ENCODE peak calls at places on chromosomes 4 and X, in five cellular contexts. S, U, E, H and I are unnamed samples. For H3K27me3, the result is how much of the 10 kb centered on the place peaks cover.

GRCh38 chr4:92231511-92231910 is 72.3 kb upstream of the GRID2 start:
- DNase-seq in U (no peak), S (no peak), E (no peak), H (no peak), I (no peak)

GRCh38 chr4:184616633-184617471 is 32.4 kb downstream of the CASP3 start:
- DNase-seq in E (no peak), S (peak), U (no peak), H (no peak), I (no peak)

GRCh38 chrX:78693547-78693946 is 34.4 kb upstream of the RTL3 start:
- DNase-seq in H (no peak), U (no peak), E (no peak), S (no peak), I (no peak)

GRCh38 chr4:102139932-102140331 is 205.3 kb downstream of the SLC39A8 start:
- DNase-seq in H (no peak), E (no peak), U (no peak), S (no peak), I (no peak)

GRCh38 chr4:183012862-183013855 is 85.9 kb upstream of the WWC2 start:
- DNase-seq in E (no peak), U (no peak), H (no peak), S (no peak), I (no peak)

GRCh38 chrX:2697306-2697705 is 6.2 kb downstream of the CD99 start:
- DNase-seq in H (no peak), E (no peak), S (no peak), U (no peak), I (no peak)

GRCh38 chr4:74654230-74654681 is 140.1 kb downstream of the BTC start:
- DNase-seq in E (no peak), S (no peak), H (no peak), U (no peak), I (no peak)

GRCh38 chrX:7252013-7252610 is 104.2 kb upstream of the PUDP start:
- DNase-seq in H (no peak), S (peak), U (no peak), E (no peak), I (peak)

GRCh38 chrX:130575831-130576404 is 174.1 kb downstream of the RBMX2 start:
- DNase-seq in U (no peak), E (no peak), H (no peak), S (peak), I (peak)

GRCh38 chrX:9846631-9847030 is 60.4 kb downstream of the SHROOM2 start:
- DNase-seq in H (no peak), U (no peak), E (no peak), S (no peak), I (no peak)

GRCh38 chr4:41696768-41697167 is 51.8 kb downstream of the PHOX2B start:
- DNase-seq in H (no peak), E (no peak), S (no peak), U (no peak), I (no peak)

GRCh38 chr4:102064747-102065442 is 274.4 kb downstream of the BANK1 start:
- DNase-seq in H (no peak), E (no peak), U (no peak), S (no peak), I (no peak)

GRCh38 chr4:187929024-187929423 is 66.5 kb upstream of the ZFP42 start:
- DNase-seq in U (no peak), H (no peak), S (no peak), E (no peak), I (no peak)

GRCh38 chr4:54525602-54526001 is 132.2 kb upstream of the KIT start:
- DNase-seq in H (no peak), S (no peak), U (no peak), E (no peak), I (no peak)

GRCh38 chr4:41709844-41710481 is 38.6 kb downstream of the PHOX2B start:
- DNase-seq in U (no peak), S (no peak), H (no peak), E (no peak), I (no peak)

GRCh38 chrX:13198762-13199064 is 121.1 kb downstream of the ATXN3L start:
- DNase-seq in S (no peak), E (no peak), H (no peak), U (no peak), I (no peak)

GRCh38 chr4:174451897-174452296 is 70.4 kb downstream of the HPGD start:
- DNase-seq in U (no peak), H (no peak), S (no peak), E (no peak), I (no peak)

GRCh38 chrX:37441377-37441776 is 92.2 kb downstream of the PRRG1 start:
- DNase-seq in U (no peak), E (no peak), S (no peak), H (no peak), I (no peak)

GRCh38 chrX:70168238-70169188 is 8.8 kb upstream of the DGAT2L6 start:
- DNase-seq in S (no peak), H (no peak), U (no peak), E (no peak), I (no peak)

GRCh38 chr4:121057466-121057911 is 14.8 kb downstream of the NDNF start:
- DNase-seq in H (no peak), E (no peak), U (no peak), S (no peak), I (no peak)

GRCh38 chr4:122073615-122074014 is 78.5 kb upstream of the BLTP1 start:
- DNase-seq in U (no peak), H (no peak), E (no peak), S (no peak), I (no peak)

GRCh38 chr4:186037692-186038658 is 31.0 kb upstream of the TLR3 start:
- DNase-seq in E (no peak), S (peak), U (no peak), H (no peak), I (no peak)

GRCh38 chrX:39848900-39849299 is 248.9 kb downstream of the BCOR start:
- DNase-seq in H (no peak), E (no peak), S (no peak), U (no peak), I (no peak)

GRCh38 chr4:23789765-23790164 is 100.1 kb downstream of the PPARGC1A start:
- DNase-seq in S (no peak), H (no peak), E (no peak), U (no peak), I (peak)

GRCh38 chr4:3303840-3304715 is 11.3 kb downstream of the RGS12 start:
- DNase-seq in E (no peak), U (no peak), H (peak), S (no peak), I (peak)

GRCh38 chr4:27398911-27399310 is 538.3 kb downstream of the STIM2 start:
- DNase-seq in S (no peak), E (no peak), H (no peak), U (no peak), I (no peak)

GRCh38 chr4:183071222-183071621 is 27.8 kb upstream of the WWC2 start:
- DNase-seq in E (no peak), H (no peak), S (no peak), U (no peak), I (no peak)

GRCh38 chr4:173752610-173753009 is 222.6 kb upstream of the HAND2 start:
- DNase-seq in U (no peak), S (peak), H (peak), E (no peak), I (no peak)

GRCh38 chr4:169626328-169627282 is 6.2 kb downstream of the CLCN3 start:
- DNase-seq in E (no peak), U (no peak), H (no peak), S (no peak), I (no peak)

GRCh38 chrX:152904151-152905080 is 6.5 kb downstream of the ZNF185 start:
- DNase-seq in E (peak), H (no peak), S (no peak), U (peak), I (peak)

GRCh38 chr4:140851032-140851636 is 94.9 kb upstream of the TBC1D9 start:
- DNase-seq in S (peak), H (no peak), U (no peak), E (peak), I (peak)

GRCh38 chr4:101973331-101973730 is 182.8 kb downstream of the BANK1 start:
- DNase-seq in H (no peak), U (no peak), E (no peak), S (no peak), I (no peak)

GRCh38 chr4:519885-520595 is 21.0 kb downstream of the PIGG start:
- DNase-seq in H (no peak), E (no peak), U (no peak), S (no peak), I (no peak)

GRCh38 chr4:8761824-8762205 is 109.8 kb downstream of the HMX1 start:
- DNase-seq in E (no peak), S (no peak), U (no peak), H (peak), I (no peak)

GRCh38 chrX:48468693-48469691 is 1.1 kb downstream of the SLC38A5 start:
- DNase-seq in S (peak), E (peak), U (peak), H (no peak), I (no peak)

GRCh38 chr4:61661960-61662359 is 461.8 kb downstream of the ADGRL3 start:
- DNase-seq in U (no peak), E (no peak), S (no peak), H (peak), I (no peak)

GRCh38 chrX:152641256-152641875 is 3.7 kb downstream of the GABRQ start:
- DNase-seq in E (no peak), S (no peak), H (no peak), U (no peak), I (no peak)

GRCh38 chr4:2647403-2648158 is 108.6 kb downstream of the TNIP2 start:
- DNase-seq in H (no peak), S (no peak), E (no peak), U (no peak), I (no peak)

GRCh38 chr4:75995727-75996126 is 5.0 kb upstream of the SDAD1 start:
- DNase-seq in E (no peak), H (no peak), U (no peak), S (peak), I (no peak)

DNA sequence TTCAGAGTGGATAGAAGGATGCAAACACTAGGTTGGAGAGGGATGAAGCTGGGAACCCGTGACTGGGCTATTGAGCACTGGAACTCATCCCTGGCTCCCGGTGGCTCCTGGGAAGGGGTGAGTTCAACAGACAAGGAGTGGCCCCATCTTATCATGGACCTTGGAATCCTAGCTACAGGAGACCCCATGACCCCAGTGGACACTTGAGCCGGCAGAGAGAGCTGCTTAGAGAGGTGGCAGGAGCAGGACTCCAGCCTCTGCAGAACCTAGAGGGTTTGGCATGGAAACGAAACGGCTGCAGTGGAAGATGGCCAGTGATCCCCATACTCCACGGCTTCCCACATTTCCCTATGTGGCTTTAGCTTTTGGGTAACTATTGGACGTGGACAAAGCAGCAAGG is 205.8 kb upstream of the SPANXN1 start:
- DNase-seq in S (no peak), E (no peak), H (no peak), U (no peak), I (no peak)
- H3K27me3 ChIP-seq in S (under half), E (under half), H (under half), U (under half), I (under half)

DNA sequence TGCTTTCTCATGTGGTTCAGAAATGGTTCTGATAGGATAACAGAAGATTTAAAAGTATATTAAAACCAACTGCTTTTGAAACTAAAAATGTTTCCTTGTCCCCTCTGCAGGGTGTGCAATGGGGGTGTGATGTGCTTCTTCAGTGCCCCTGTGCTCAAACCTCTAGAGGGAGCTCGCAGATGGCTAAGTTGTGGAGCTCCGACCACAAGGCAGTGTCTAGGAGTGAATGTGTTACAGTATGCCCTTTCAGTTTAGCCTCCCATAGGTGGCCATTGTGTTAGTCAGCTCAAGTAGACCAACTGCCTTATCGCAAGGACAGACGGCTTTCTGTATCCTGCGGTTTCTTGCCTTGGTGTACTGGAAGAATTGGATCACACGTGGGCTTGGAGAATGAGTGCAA is 130.5 kb downstream of the TENT5D start:
- DNase-seq in E (no peak), U (no peak), H (no peak), S (peak), I (no peak)
- H3K27ac ChIP-seq in E (no peak), U (no peak), H (no peak), S (no peak), I (no peak)

GRCh38 chr4:1563768-1564485 is 120.2 kb downstream of the FAM53A start:
- DNase-seq in H (peak), S (no peak), E (no peak), U (no peak), I (no peak)
- H3K27me3 ChIP-seq in H (half or more), S (under half), E (under half), U (under half), I (under half)

GRCh38 chr4:77538144-77538543 is 67.5 kb upstream of the CXCL13 start:
- DNase-seq in E (no peak), U (no peak), H (no peak), S (peak), I (no peak)

DNA sequence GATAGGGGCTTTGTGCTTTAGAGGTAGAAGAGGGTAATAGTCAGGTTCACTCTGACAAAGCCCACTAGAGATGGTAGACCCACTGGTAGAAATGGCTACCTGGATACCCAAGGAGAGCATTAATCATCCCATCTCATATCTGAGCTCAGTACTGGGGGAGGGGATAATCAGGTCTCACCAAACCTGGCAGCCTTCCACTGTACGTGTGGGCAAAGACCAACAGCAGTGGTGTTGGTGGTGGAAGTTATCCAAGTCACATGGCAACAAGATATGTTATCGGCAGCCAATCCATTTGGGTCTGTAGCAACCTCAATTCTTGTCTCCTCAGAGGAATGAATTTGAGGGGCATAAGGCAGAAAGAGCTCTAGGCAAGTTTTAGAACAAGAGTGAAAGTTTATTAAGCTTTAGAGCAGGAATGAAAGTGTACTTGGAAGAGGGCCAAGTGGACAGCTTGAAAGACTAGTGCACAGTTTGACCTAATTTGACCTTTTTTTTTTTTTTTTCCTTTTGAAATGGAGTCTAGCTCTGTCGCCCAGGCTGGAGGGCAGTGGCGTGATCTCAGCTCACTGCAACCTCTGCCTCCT is 67.0 kb upstream of the CXCL13 start:
- DNase-seq in U (no peak), H (no peak), S (peak), E (no peak), I (peak)
- H3K27ac ChIP-seq in U (no peak), H (no peak), S (no peak), E (peak), I (peak)

DNA sequence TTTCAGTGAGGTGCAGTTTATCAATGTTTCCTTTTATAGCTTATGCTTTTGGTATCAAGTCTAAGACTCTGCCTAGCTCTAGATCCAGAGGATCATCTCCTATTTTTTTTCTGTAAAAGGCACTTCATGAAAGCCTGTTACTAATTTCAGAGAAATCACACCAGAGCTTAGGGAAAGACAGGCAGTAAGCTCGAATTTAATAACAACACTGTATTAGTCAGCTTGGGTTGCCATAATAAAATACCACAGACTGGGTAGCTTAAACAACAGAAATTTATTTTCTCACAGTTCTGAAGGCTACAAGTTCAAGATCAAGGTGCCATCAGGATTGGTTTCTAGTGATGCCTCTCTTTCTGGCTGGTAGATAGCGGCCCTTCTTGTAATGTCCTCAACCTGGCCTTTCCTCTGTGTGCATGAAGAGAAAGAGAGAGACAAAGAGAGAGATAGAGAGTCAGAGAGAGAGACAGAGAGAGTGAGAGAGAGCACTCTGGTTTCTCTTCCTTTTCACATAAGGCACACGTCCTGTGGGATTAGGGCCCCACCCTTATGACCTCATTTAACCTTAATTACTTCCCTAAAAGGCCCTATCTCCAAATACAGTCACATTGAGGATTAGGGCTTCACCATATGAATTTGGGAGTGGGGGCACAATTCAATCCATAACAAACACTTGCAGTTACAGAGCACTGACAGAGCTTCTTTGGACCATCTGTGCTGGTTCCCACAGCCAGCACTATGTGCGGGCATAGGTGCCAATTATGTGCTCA is 114.7 kb upstream of the MED14 start:
- DNase-seq in U (no peak), H (no peak), S (no peak), E (no peak), I (no peak)
- H3K27me3 ChIP-seq in U (under half), H (under half), S (under half), E (under half), I (under half)

GRCh38 chr4:78165758-78166157 is 108.6 kb downstream of the FRAS1 start:
- DNase-seq in S (no peak), E (no peak), H (no peak), U (no peak), I (no peak)
- H3K27ac ChIP-seq in S (no peak), E (no peak), H (no peak), U (no peak), I (no peak)

GRCh38 chrX:45184211-45184610 is 16.5 kb downstream of the DIPK2B start:
- DNase-seq in S (no peak), U (no peak), H (no peak), E (no peak), I (no peak)
- H3K27me3 ChIP-seq in S (under half), U (under half), H (under half), E (under half), I (under half)